ENCODE peak calls at places on chromosomes 6 and 20, in five cellular contexts. One of them, this sample, is unnamed.

GRCh38 chr6:36639171-36639808 is 39.2 kb upstream of the CDKN1A start:
- DNase-seq in cardiac fibroblast: no peak
- DNase-seq in hippocampal formation: no peak
- DNase-seq in HFF-Myc: no peak
- DNase-seq in CD8-positive, alpha-beta memory T cell: no peak
- DNase-seq in this sample: no peak

GRCh38 chr6:118770835-118771234 is 119.4 kb upstream of the CEP85L start:
- DNase-seq in cardiac fibroblast: no peak
- DNase-seq in hippocampal formation: no peak
- DNase-seq in HFF-Myc: no peak
- DNase-seq in CD8-positive, alpha-beta memory T cell: no peak
- DNase-seq in this sample: no peak

GRCh38 chr6:18507018-18507415 is 119.9 kb downstream of the RNF144B start:
- DNase-seq in cardiac fibroblast: no peak
- DNase-seq in hippocampal formation: no peak
- DNase-seq in HFF-Myc: no peak
- DNase-seq in CD8-positive, alpha-beta memory T cell: no peak
- DNase-seq in this sample: no peak

GRCh38 chr6:113329942-113330897 is 526.9 kb upstream of the MARCKS start:
- DNase-seq in cardiac fibroblast: no peak
- DNase-seq in hippocampal formation: no peak
- DNase-seq in HFF-Myc: no peak
- DNase-seq in CD8-positive, alpha-beta memory T cell: no peak
- DNase-seq in this sample: no peak

GRCh38 chr6:85300581-85300980 is 149.3 kb upstream of the NT5E start:
- DNase-seq in cardiac fibroblast: no peak
- DNase-seq in hippocampal formation: no peak
- DNase-seq in HFF-Myc: no peak
- DNase-seq in CD8-positive, alpha-beta memory T cell: no peak
- DNase-seq in this sample: no peak

GRCh38 chr20:42219005-42219404 is 600.8 kb upstream of the CHD6 start:
- DNase-seq in cardiac fibroblast: no peak
- DNase-seq in hippocampal formation: no peak
- DNase-seq in HFF-Myc: no peak
- DNase-seq in CD8-positive, alpha-beta memory T cell: no peak
- DNase-seq in this sample: no peak

GRCh38 chr20:32218156-32218900 is 10.6 kb downstream of the POFUT1 start:
- DNase-seq in cardiac fibroblast: no peak
- DNase-seq in hippocampal formation: no peak
- DNase-seq in HFF-Myc: no peak
- DNase-seq in CD8-positive, alpha-beta memory T cell: no peak
- DNase-seq in this sample: no peak

GRCh38 chr6:98458713-98459112 is 375.7 kb upstream of the POU3F2 start:
- DNase-seq in cardiac fibroblast: no peak
- DNase-seq in hippocampal formation: no peak
- DNase-seq in HFF-Myc: no peak
- DNase-seq in CD8-positive, alpha-beta memory T cell: no peak
- DNase-seq in this sample: no peak

GRCh38 chr6:135703621-135704020 is 147.9 kb upstream of the PDE7B start:
- DNase-seq in cardiac fibroblast: no peak
- DNase-seq in hippocampal formation: no peak
- DNase-seq in HFF-Myc: no peak
- DNase-seq in CD8-positive, alpha-beta memory T cell: no peak
- DNase-seq in this sample: no peak

GRCh38 chr6:68689910-68690309 is 54.8 kb downstream of the ADGRB3 start:
- DNase-seq in cardiac fibroblast: peak
- DNase-seq in hippocampal formation: no peak
- DNase-seq in HFF-Myc: no peak
- DNase-seq in CD8-positive, alpha-beta memory T cell: no peak
- DNase-seq in this sample: no peak

GRCh38 chr6:11537229-11538048 is at the start of gene TMEM170B:
- DNase-seq in cardiac fibroblast: peak
- DNase-seq in hippocampal formation: peak
- DNase-seq in HFF-Myc: peak
- DNase-seq in CD8-positive, alpha-beta memory T cell: peak
- DNase-seq in this sample: peak

This sample was measured in left ventricle myocardium superior.